ENCODE peak calls at places on chromosomes 5 and 9, in nine cellular contexts. T is neural progenitor cell; R is A549; O is stimulated activated CD4-positive, alpha-beta T cell treated with anti-CD3 and anti-CD28 coated beads, Interleukin-1b, Interleukin-23, amount 100 ng/mL, for 48 hours; F is T47D; K is naive thymus-derived CD4-positive, alpha-beta T cell; J is B cell; U is H9; C is T-helper 17 cell. D is an unnamed sample.
A peak's percentile ranks its signal among the peaks of the same experiment; 100 is the strongest.

GRCh38 chr5:17720070-17720469 is 85.8 kb downstream of the TAF11L14 start:
- DNase-seq in T (no peak), R (no peak), O (no peak), F (no peak), K (no peak), J (no peak), U (no peak), C (no peak), D (no peak)

GRCh38 chr5:151499636-151500035 is 52.2 kb downstream of the SLC36A1 start:
- DNase-seq in T (peak; percentile 28), R (no peak), O (no peak), F (no peak), K (no peak), J (no peak), U (no peak), C (no peak), D (no peak)

GRCh38 chr5:2751592-2752021 is at the start of gene IRX2:
- DNase-seq in T (peak; percentile 98), R (peak; percentile 69), O (no peak), F (peak; percentile 98), K (no peak), J (no peak), U (peak; percentile 95), C (no peak), D (no peak)

GRCh38 chr5:104598285-104598684 is 1035.7 kb upstream of the NUDT12 start:
- DNase-seq in T (no peak), R (no peak), O (no peak), F (no peak), K (no peak), J (no peak), U (no peak), C (no peak), D (no peak)

GRCh38 chr5:55231029-55231475 is 2.4 kb downstream of the CCNO start:
- DNase-seq in T (no peak), R (no peak), O (no peak), F (peak; percentile 42), K (no peak), J (no peak), U (no peak), C (no peak), D (no peak)

GRCh38 chr9:79652598-79652997 is 80.8 kb downstream of the TLE4 start:
- DNase-seq in T (no peak), R (no peak), O (no peak), F (no peak), K (no peak), J (no peak), U (no peak), C (no peak), D (no peak)

GRCh38 chr9:73022353-73022752 is 69.5 kb upstream of the ALDH1A1 start:
- DNase-seq in T (no peak), R (no peak), O (no peak), F (no peak), K (no peak), J (no peak), U (no peak), C (no peak), D (no peak)

GRCh38 chr5:169097374-169097831 is 203.5 kb downstream of the SLIT3 start:
- DNase-seq in T (no peak), R (no peak), O (no peak), F (peak; percentile 17), K (no peak), J (no peak), U (no peak), C (no peak), D (no peak)

GRCh38 chr9:75995066-75995465 is 104.6 kb downstream of the PCSK5 start:
- DNase-seq in T (no peak), R (no peak), O (no peak), F (no peak), K (no peak), J (no peak), U (no peak), C (no peak), D (no peak)

GRCh38 chr5:72234265-72234700 is 85.8 kb downstream of the MRPS27 start:
- DNase-seq in T (no peak), R (peak; percentile 30), O (peak; percentile 31), F (peak; percentile 20), K (no peak), J (no peak), U (no peak), C (no peak), D (peak; percentile 43)

GRCh38 chr5:151039665-151040064 is 19.3 kb downstream of the GPX3 start:
- DNase-seq in T (no peak), R (no peak), O (no peak), F (no peak), K (no peak), J (no peak), U (no peak), C (no peak), D (no peak)

GRCh38 chr5:118557103-118557805 is 431.1 kb downstream of the DTWD2 start:
- DNase-seq in T (no peak), R (no peak), O (no peak), F (no peak), K (no peak), J (no peak), U (no peak), C (no peak), D (no peak)

GRCh38 chr9:135213566-135213965 is 126.1 kb downstream of the OLFM1 start:
- DNase-seq in T (no peak), R (no peak), O (no peak), F (no peak), K (no peak), J (no peak), U (no peak), C (no peak), D (no peak)

GRCh38 chr5:83058718-83059117 is 18.5 kb downstream of the TMEM167A start:
- DNase-seq in T (no peak), R (no peak), O (no peak), F (no peak), K (no peak), J (no peak), U (no peak), C (no peak), D (no peak)

GRCh38 chr5:157449011-157449723 is 10.8 kb upstream of the NIPAL4 start:
- DNase-seq in T (no peak), R (no peak), O (no peak), F (peak; percentile 78), K (no peak), J (no peak), U (peak; percentile 16), C (no peak), D (no peak)

GRCh38 chr9:126156898-126157297 is 169.7 kb upstream of the MVB12B start:
- DNase-seq in T (no peak), R (no peak), O (no peak), F (no peak), K (no peak), J (no peak), U (no peak), C (no peak), D (peak; percentile 1)